ENCODE peak calls at places on chromosome 13, in six cellular contexts. B is IMR-90; A is H9; W is fibroblast of lung; U is CD8-positive, alpha-beta memory T cell; Z is breast epithelium. P is an unnamed sample.

GRCh38 chr13:98523455-98524102 is 53.3 kb downstream of the STK24 start:
- DNase-seq in B (no peak), A (no peak), W (no peak), U (no peak), Z (no peak), P (no peak)

GRCh38 chr13:100124265-100124664 is 35.4 kb downstream of the PCCA start:
- DNase-seq in B (peak; percentile 64), A (no peak), W (peak; percentile 51), U (no peak), Z (no peak), P (no peak)

GRCh38 chr13:102983496-102983895 is 82.7 kb downstream of the SLC10A2 start:
- DNase-seq in B (no peak), A (no peak), W (no peak), U (no peak), Z (no peak), P (no peak)

GRCh38 chr13:39998166-39998565 is 342.7 kb downstream of the COG6 start:
- DNase-seq in B (no peak), A (no peak), W (no peak), U (peak; percentile 13), Z (no peak), P (no peak)

GRCh38 chr13:43558312-43558711 is 228.5 kb downstream of the ENOX1 start:
- DNase-seq in B (no peak), A (no peak), W (no peak), U (no peak), Z (no peak), P (no peak)

GRCh38 chr13:26254583-26255102 is 714 bp downstream of the CDK8 start:
- DNase-seq in B (peak; percentile 31), A (peak; percentile 48), W (peak; percentile 51), U (peak; percentile 65), Z (peak; percentile 59), P (peak; percentile 46)

GRCh38 chr13:98315902-98316301 is 138.8 kb upstream of the RNF113B start:
- DNase-seq in B (no peak), A (no peak), W (no peak), U (no peak), Z (no peak), P (no peak)

GRCh38 chr13:97502691-97503090 is 68.7 kb downstream of the RAP2A start:
- DNase-seq in B (no peak), A (no peak), W (no peak), U (no peak), Z (no peak), P (no peak)

GRCh38 chr13:21557995-21558394 is 46.0 kb downstream of the MICU2 start:
- DNase-seq in B (no peak), A (peak; percentile 40), W (peak; percentile 11), U (no peak), Z (no peak), P (no peak)

GRCh38 chr13:99792079-99792921 is 179.3 kb downstream of the ZIC5 start:
- DNase-seq in B (no peak), A (peak; percentile 44), W (no peak), U (no peak), Z (no peak), P (no peak)

GRCh38 chr13:66443926-66444325 is 786.2 kb downstream of the PCDH9 start:
- DNase-seq in B (no peak), A (no peak), W (no peak), U (no peak), Z (no peak), P (no peak)

GRCh38 chr13:47004022-47004421 is 107.2 kb upstream of the HTR2A start:
- DNase-seq in B (peak; percentile 10), A (no peak), W (peak; percentile 59), U (no peak), Z (no peak), P (no peak)

GRCh38 chr13:39038569-39038898 is 278 bp downstream of the NHLRC3 start:
- DNase-seq in B (no peak), A (no peak), W (no peak), U (peak; percentile 62), Z (no peak), P (no peak)

GRCh38 chr13:36858285-36858684 is 39.3 kb downstream of the RFXAP start:
- DNase-seq in B (peak; percentile 65), A (no peak), W (peak; percentile 45), U (no peak), Z (no peak), P (no peak)

GRCh38 chr13:34942732-34943674 is 933 bp downstream of the NBEA start:
- DNase-seq in B (no peak), A (peak; percentile 68), W (no peak), U (no peak), Z (no peak), P (peak; percentile 24)

GRCh38 chr13:40370662-40371061 is 295.8 kb downstream of the FOXO1 start:
- DNase-seq in B (no peak), A (no peak), W (no peak), U (no peak), Z (no peak), P (no peak)

GRCh38 chr13:43057653-43058317 is 34.4 kb downstream of the DNAJC15 start:
- DNase-seq in B (no peak), A (peak; percentile 43), W (peak; percentile 58), U (peak; percentile 32), Z (no peak), P (no peak)

GRCh38 chr13:114078501-114079451 is 53.6 kb downstream of the RASA3 start:
- DNase-seq in B (peak; percentile 84), A (no peak), W (peak; percentile 93), U (no peak), Z (peak; percentile 49), P (peak; percentile 67)

GRCh38 chr13:73077867-73078266 is 19.1 kb downstream of the KLF5 start:
- DNase-seq in B (no peak), A (no peak), W (no peak), U (no peak), Z (no peak), P (no peak)

GRCh38 chr13:102402292-102402691 is 444 bp upstream of the FGF14 start:
- DNase-seq in B (peak; percentile 39), A (peak; percentile 92), W (peak; percentile 48), U (peak; percentile 1), Z (no peak), P (peak; percentile 16)

GRCh38 chr13:24684600-24684998 is 4.4 kb downstream of the ATP12A start:
- DNase-seq in B (no peak), A (no peak), W (no peak), U (peak; percentile 48), Z (no peak), P (no peak)

GRCh38 chr13:104779311-104779710 is 1713.1 kb upstream of the SLC10A2 start:
- DNase-seq in B (peak; percentile 64), A (peak; percentile 50), W (peak; percentile 58), U (no peak), Z (no peak), P (no peak)

GRCh38 chr13:98293103-98293502 is 116.0 kb upstream of the RNF113B start:
- DNase-seq in B (no peak), A (no peak), W (no peak), U (no peak), Z (peak; percentile 57), P (no peak)

GRCh38 chr13:64377606-64378005 is 2852.5 kb downstream of the PCDH9 start:
- DNase-seq in B (no peak), A (no peak), W (no peak), U (no peak), Z (no peak), P (no peak)

GRCh38 chr13:91955546-91956355 is 557.3 kb downstream of the GPC5 start:
- DNase-seq in B (no peak), A (peak; percentile 37), W (no peak), U (no peak), Z (no peak), P (no peak)

DNA sequence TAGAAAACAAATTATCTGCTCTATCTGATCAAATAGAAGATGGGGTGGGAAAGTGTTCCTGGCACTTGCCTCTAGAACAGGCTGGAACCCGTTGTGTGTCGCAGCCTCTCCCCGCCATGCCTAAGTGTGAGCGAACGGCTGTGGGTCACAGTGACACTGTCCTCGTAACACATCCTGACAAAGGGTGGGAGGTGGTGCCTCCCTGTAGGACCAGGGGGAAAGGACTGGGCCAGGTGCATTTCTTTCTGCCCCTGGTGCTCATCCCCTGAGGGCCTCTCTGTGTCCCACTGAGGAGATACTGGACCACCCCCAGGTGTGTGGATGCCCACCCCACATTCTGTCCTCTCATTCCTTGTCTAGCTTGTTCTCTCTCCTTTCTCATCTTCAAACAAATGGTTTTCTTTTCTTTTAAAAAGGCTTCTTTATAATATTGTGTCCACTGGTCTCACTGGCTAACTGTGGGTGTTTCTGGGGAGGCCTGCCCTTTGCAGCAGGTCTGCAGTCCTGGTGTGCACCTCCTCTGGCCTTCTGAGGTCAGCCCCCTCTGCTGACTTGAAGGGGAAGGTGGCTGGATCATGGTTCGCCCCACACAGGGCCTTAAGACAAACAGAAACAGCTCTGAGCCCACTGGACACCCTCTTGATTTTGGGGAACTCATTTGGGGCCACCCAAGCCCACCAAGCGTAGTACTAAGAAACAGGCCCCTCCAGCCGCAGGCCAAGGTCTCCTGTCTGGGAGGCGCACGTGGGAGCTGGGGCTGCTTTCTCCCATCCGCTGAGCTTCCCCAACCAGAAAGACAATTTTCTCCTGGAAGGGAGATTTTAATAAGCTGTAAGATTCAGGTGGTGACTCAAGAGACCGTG is 152.5 kb upstream of the SOX1 start:
- DNase-seq in B (no peak), A (peak; percentile 14), W (no peak), U (no peak), Z (no peak), P (no peak)
- H3K27me3 ChIP-seq in B (no peaks in the 10 kb centered on the region), A (no peaks in the 10 kb centered on the region), W (no peaks in the 10 kb centered on the region), U (no peaks in the 10 kb centered on the region), Z (peaks cover 26% of the 10 kb centered on the region), P (peaks cover 99% of the 10 kb centered on the region)

GRCh38 chr13:113023217-113023597 is 54.2 kb downstream of the MCF2L start:
- DNase-seq in B (no peak), A (no peak), W (peak; percentile 21), U (no peak), Z (no peak), P (peak; percentile 36)
- H3K27me3 ChIP-seq in B (peaks cover 48% of the 10 kb centered on the region), A (no peaks in the 10 kb centered on the region), W (peaks cover 5% of the 10 kb centered on the region), U (no peaks in the 10 kb centered on the region), Z (no peaks in the 10 kb centered on the region), P (no peaks in the 10 kb centered on the region)

DNA sequence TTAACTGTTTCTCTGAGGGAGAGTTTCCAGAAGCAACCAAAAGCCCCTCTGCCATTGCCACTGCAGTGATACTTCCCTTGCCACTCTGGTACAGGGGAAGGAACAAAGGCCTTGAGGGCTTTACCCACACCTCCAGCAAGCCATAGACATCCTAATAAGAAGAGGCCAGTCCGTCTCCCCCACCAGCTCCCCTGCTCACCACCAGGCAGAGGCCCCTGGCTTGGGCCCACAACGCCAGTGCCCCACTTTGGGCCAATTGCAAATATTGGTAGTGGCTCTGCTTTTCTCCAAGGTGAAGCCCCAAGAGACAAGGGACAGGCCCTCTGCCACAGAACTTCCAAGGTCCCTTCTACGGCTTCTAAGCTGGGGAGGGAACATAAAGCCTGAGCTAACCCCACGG is 833.0 kb downstream of the DACH1 start:
- DNase-seq in B (no peak), A (no peak), W (no peak), U (no peak), Z (no peak), P (no peak)
- H3K27me3 ChIP-seq in B (no peaks in the 10 kb centered on the region), A (peaks cover 7% of the 10 kb centered on the region), W (no peaks in the 10 kb centered on the region), U (no peaks in the 10 kb centered on the region), Z (no peaks in the 10 kb centered on the region), P (no peaks in the 10 kb centered on the region)

GRCh38 chr13:111561091-111561778 is 240.8 kb downstream of the TEX29 start:
- DNase-seq in B (no peak), A (no peak), W (no peak), U (no peak), Z (no peak), P (no peak)

GRCh38 chr13:111557921-111558699 is 237.7 kb downstream of the TEX29 start:
- DNase-seq in B (no peak), A (no peak), W (no peak), U (no peak), Z (no peak), P (no peak)

GRCh38 chr13:111556496-111556895 is 236.1 kb downstream of the TEX29 start:
- DNase-seq in B (no peak), A (no peak), W (no peak), U (no peak), Z (no peak), P (no peak)

GRCh38 chr13:111558700-111559088 is 238.3 kb downstream of the TEX29 start:
- DNase-seq in B (no peak), A (no peak), W (no peak), U (no peak), Z (no peak), P (no peak)

GRCh38 chr13:111559612-111560423 is 239.4 kb downstream of the TEX29 start:
- DNase-seq in B (no peak), A (no peak), W (no peak), U (no peak), Z (no peak), P (no peak)
- H3K27me3 ChIP-seq in B (no peaks in the 10 kb centered on the region), A (no peaks in the 10 kb centered on the region), W (no peaks in the 10 kb centered on the region), U (no peaks in the 10 kb centered on the region), Z (peaks cover 27% of the 10 kb centered on the region), P (peaks cover 96% of the 10 kb centered on the region)

P was measured in left ventricle myocardium inferior.